ENCODE peak calls at places on chromosomes 4 and X, in nine cellular contexts. C is lower lobe of right lung, V is heart right ventricle, G is testis, F is ascending aorta, X is PC-3, A is BE2C, B is bronchial epithelial cell, P is body of pancreas. U is an unnamed sample.

GRCh38 chr4:168848977-168849687 is 160.9 kb downstream of the CBR4 start:
- DNase-seq in B (no peak), P (no peak), G (no peak), X (no peak), C (no peak), F (no peak), V (no peak), A (no peak), U (no peak)

GRCh38 chr4:173521474-173522159 is 8.4 kb downstream of the HAND2 start:
- DNase-seq in C (no peak), G (no peak), F (no peak), B (no peak), V (no peak), A (peak), X (no peak), P (no peak), U (no peak)

GRCh38 chr4:37674446-37674845 is 11.7 kb downstream of the RELL1 start:
- DNase-seq in A (no peak), F (no peak), X (no peak), G (no peak), V (no peak), B (no peak), C (no peak), P (no peak), U (no peak)

GRCh38 chrX:2707334-2707760 is 16.3 kb downstream of the CD99 start:
- DNase-seq in C (no peak), F (peak), B (peak), X (peak), V (peak), G (peak), A (peak), P (peak), U (peak)

GRCh38 chr4:101292214-101292613 is 55.1 kb downstream of the PPP3CA start:
- DNase-seq in C (no peak), X (no peak), B (no peak), F (no peak), P (no peak), G (peak), A (peak), V (no peak), U (no peak)

GRCh38 chrX:22373094-22373493 is 100.4 kb downstream of the CBLL2 start:
- DNase-seq in X (no peak), G (no peak), P (no peak), A (no peak), V (no peak), B (no peak), C (no peak), F (no peak), U (no peak)

GRCh38 chr4:107870916-107871786 is 46.4 kb downstream of the SGMS2 start:
- DNase-seq in X (no peak), C (no peak), F (no peak), A (no peak), V (no peak), G (no peak), P (no peak), B (no peak), U (peak)

GRCh38 chr4:15779336-15779735 is 1.2 kb downstream of the CD38 start:
- DNase-seq in P (peak), A (peak), F (peak), X (peak), B (peak), V (peak), G (peak), C (peak), U (no peak)

GRCh38 chrX:108001218-108001814 is 19.1 kb upstream of the TEX13B start:
- DNase-seq in X (peak), A (peak), P (no peak), V (no peak), B (peak), F (no peak), C (no peak), G (no peak), U (peak)

GRCh38 chr4:41471126-41471665 is 66.8 kb upstream of the LIMCH1 start:
- DNase-seq in A (no peak), X (no peak), C (no peak), B (no peak), F (no peak), V (no peak), P (no peak), G (no peak), U (no peak)

GRCh38 chr4:154205471-154205870 is 286.1 kb downstream of the DCHS2 start:
- DNase-seq in X (no peak), P (no peak), C (no peak), A (no peak), F (no peak), B (peak), G (no peak), V (no peak), U (no peak)

GRCh38 chr4:11194431-11194830 is 234.3 kb downstream of the HS3ST1 start:
- DNase-seq in C (no peak), V (no peak), B (no peak), X (no peak), A (no peak), P (no peak), F (no peak), G (no peak), U (no peak)

GRCh38 chrX:68332156-68332823 is 101.0 kb downstream of the OPHN1 start:
- DNase-seq in P (no peak), X (no peak), V (no peak), C (no peak), B (no peak), A (no peak), F (no peak), G (no peak), U (no peak)

GRCh38 chrX:31265383-31265782 is 193.5 kb upstream of the FTHL17 start:
- DNase-seq in V (no peak), B (no peak), A (no peak), C (no peak), P (no peak), G (no peak), F (no peak), X (no peak), U (no peak)

GRCh38 chr4:71222661-71223060 is 116.2 kb upstream of the SLC4A4 start:
- DNase-seq in X (no peak), P (no peak), C (no peak), G (no peak), V (no peak), A (no peak), B (no peak), F (no peak), U (no peak)

DNA sequence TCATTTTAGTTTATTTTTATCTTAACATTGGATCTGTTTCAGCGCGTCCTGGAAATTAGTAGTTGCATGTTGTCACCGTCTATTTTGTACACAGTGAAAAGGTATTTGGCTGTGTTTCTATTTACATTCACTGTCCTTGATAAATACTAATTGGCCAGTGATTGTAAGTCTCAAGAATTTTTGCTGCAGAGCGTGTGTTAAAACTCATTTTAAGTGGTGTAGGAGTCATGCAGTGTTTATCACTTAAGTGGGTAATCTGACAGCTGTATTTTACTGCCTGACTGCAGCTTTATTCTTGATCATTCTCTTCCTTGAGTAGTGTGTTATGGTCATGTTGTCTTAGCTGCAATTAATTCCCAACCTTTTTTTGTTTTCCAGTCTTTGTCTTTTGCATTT is 9.8 kb downstream of the GUCY1A1 start:
- DNase-seq in F (no peak), G (no peak), A (no peak), B (peak), X (no peak), P (no peak), C (no peak), V (no peak), U (no peak)
- H3K4me3 ChIP-seq in F (peak), G (no peak), A (no peak), B (no peak), X (no peak), P (no peak), C (peak), V (peak), U (peak)

GRCh38 chr4:102623622-102624021 is 122.5 kb downstream of the NFKB1 start:
- DNase-seq in B (no peak), P (no peak), A (peak), G (peak), F (no peak), X (peak), C (no peak), V (no peak), U (no peak)
- TF ChIP-seq CTCF in B (peak), P (no peak), A (peak), G (no peak), F (no peak), X (peak), C (no peak), V (no peak), U (no peak)

GRCh38 chr4:35520059-35520458 is 724.3 kb downstream of the ARAP2 start:
- DNase-seq in P (no peak), F (no peak), X (peak), G (no peak), A (no peak), C (no peak), V (no peak), B (peak), U (peak)
- H3K4me3 ChIP-seq in P (no peak), F (no peak), X (no peak), G (no peak), A (no peak), C (no peak), V (no peak), B (no peak), U (no peak)

GRCh38 chr4:87354168-87355102 is 31.8 kb upstream of the HSD17B13 start:
- DNase-seq in A (no peak), X (peak), F (no peak), V (no peak), P (peak), C (no peak), G (no peak), B (peak), U (no peak)

GRCh38 chr4:87356832-87357526 is 34.0 kb downstream of the HSD17B11 start:
- DNase-seq in A (no peak), X (peak), C (no peak), G (no peak), V (no peak), P (no peak), B (peak), F (no peak), U (no peak)

GRCh38 chr4:87359258-87359657 is 31.7 kb downstream of the HSD17B11 start:
- DNase-seq in X (no peak), A (no peak), G (no peak), F (no peak), V (no peak), C (no peak), P (no peak), B (no peak), U (no peak)

GRCh38 chr4:87353592-87353991 is 30.9 kb upstream of the HSD17B13 start:
- DNase-seq in V (peak), B (peak), P (peak), X (peak), F (peak), A (peak), G (peak), C (no peak), U (no peak)
- TF ChIP-seq CTCF in V (peak), B (peak), P (peak), X (peak), F (peak), A (peak), G (no peak), C (peak), U (peak)

GRCh38 chr4:110480741-110481271 is 4.9 kb downstream of the ENPEP start:
- DNase-seq in A (no peak), C (no peak), F (no peak), B (no peak), G (no peak), V (no peak), X (no peak), P (no peak), U (no peak)

GRCh38 chr4:110472583-110473329 is 3.2 kb upstream of the ENPEP start:
- DNase-seq in V (no peak), A (no peak), G (no peak), X (no peak), P (no peak), C (no peak), B (no peak), F (no peak), U (no peak)

GRCh38 chr4:110480031-110480549 is 4.1 kb downstream of the ENPEP start:
- DNase-seq in A (no peak), P (no peak), X (peak), C (no peak), F (no peak), G (no peak), B (peak), V (peak), U (no peak)

GRCh38 chr4:110477836-110478235 is 1.9 kb downstream of the ENPEP start:
- DNase-seq in A (no peak), X (no peak), G (no peak), F (no peak), C (no peak), P (no peak), V (no peak), B (no peak), U (no peak)

GRCh38 chr4:110475881-110476818 is at the start of gene ENPEP:
- DNase-seq in V (peak), X (no peak), F (no peak), B (no peak), P (peak), A (no peak), G (no peak), C (no peak), U (no peak)
- H3K4me3 ChIP-seq in V (peak), X (no peak), F (peak), B (no peak), P (no peak), A (no peak), G (peak), C (peak), U (no peak)

GRCh38 chrX:150405576-150405975 is 42.5 kb downstream of the MAMLD1 start:
- DNase-seq in X (peak), G (no peak), F (no peak), B (no peak), C (no peak), P (peak), V (no peak), A (no peak), U (no peak)
- TF ChIP-seq CTCF in X (peak), G (no peak), F (no peak), B (peak), C (no peak), P (no peak), V (no peak), A (no peak), U (peak)

GRCh38 chr4:2869659-2870058 is 26.0 kb downstream of the ADD1 start:
- DNase-seq in A (no peak), F (no peak), P (no peak), G (no peak), B (no peak), X (no peak), C (no peak), V (no peak), U (no peak)
- H3K4me3 ChIP-seq in A (no peak), F (no peak), P (no peak), G (no peak), B (no peak), X (no peak), C (peak), V (no peak), U (no peak)

U was measured in LNCaP clone FGC.